ENCODE peak calls at places on chromosomes 3 and 15, in eight cellular contexts. V, G, O, N, K, P, T and I are unnamed samples.

GRCh38 chr15:92807971-92808571 is 92.1 kb upstream of the CHD2 start:
- DNase-seq in V (no peak), G (no peak), O (peak), N (peak), K (no peak), P (peak), T (peak), I (peak)

GRCh38 chr15:75123395-75123794 is 78.3 kb upstream of the C15orf39 start:
- DNase-seq in V (no peak), G (no peak), O (no peak), N (peak), K (no peak), P (no peak), T (peak), I (no peak)

GRCh38 chr3:126934991-126935390 is 47.9 kb upstream of the PLXNA1 start:
- DNase-seq in V (no peak), G (no peak), O (no peak), N (no peak), K (no peak), P (no peak), T (no peak), I (no peak)

GRCh38 chr15:34018021-34018645 is 20.9 kb downstream of the AVEN start:
- DNase-seq in V (no peak), G (no peak), O (peak), N (no peak), K (no peak), P (no peak), T (no peak), I (peak)

GRCh38 chr15:57442371-57442770 is 66.1 kb downstream of the CGNL1 start:
- DNase-seq in V (no peak), G (no peak), O (no peak), N (no peak), K (no peak), P (no peak), T (peak), I (no peak)

GRCh38 chr3:126158912-126159227 is 21.5 kb downstream of the ALDH1L1 start:
- DNase-seq in V (no peak), G (no peak), O (no peak), N (no peak), K (no peak), P (no peak), T (no peak), I (no peak)

GRCh38 chr3:184399410-184399809 is 19.6 kb downstream of the CHRD start:
- DNase-seq in V (no peak), G (no peak), O (no peak), N (peak), K (no peak), P (no peak), T (peak), I (no peak)

GRCh38 chr15:72197460-72198409 is at the start of gene GRAMD2A:
- DNase-seq in V (no peak), G (peak), O (peak), N (peak), K (no peak), P (peak), T (peak), I (peak)

GRCh38 chr3:195806211-195806915 is 5.4 kb downstream of the MUC4 start:
- DNase-seq in V (no peak), G (no peak), O (no peak), N (no peak), K (no peak), P (peak), T (no peak), I (no peak)

GRCh38 chr15:27743638-27744037 is 355.5 kb downstream of the OCA2 start:
- DNase-seq in V (no peak), G (no peak), O (no peak), N (no peak), K (no peak), P (no peak), T (no peak), I (no peak)

GRCh38 chr15:80174017-80174746 is 21.4 kb downstream of the FAH start:
- DNase-seq in V (no peak), G (peak), O (no peak), N (peak), K (no peak), P (no peak), T (peak), I (no peak)

GRCh38 chr3:190306513-190307163 is 15.6 kb downstream of the CLDN1 start:
- DNase-seq in V (no peak), G (no peak), O (peak), N (no peak), K (no peak), P (no peak), T (peak), I (peak)

GRCh38 chr3:188720636-188721035 is 451.1 kb upstream of the TPRG1 start:
- DNase-seq in V (no peak), G (no peak), O (no peak), N (no peak), K (no peak), P (no peak), T (peak), I (no peak)

GRCh38 chr3:186239321-186239720 is 122.7 kb downstream of the DGKG start:
- DNase-seq in V (no peak), G (no peak), O (no peak), N (no peak), K (no peak), P (no peak), T (peak), I (no peak)

GRCh38 chr3:49638445-49638844 is 35.7 kb upstream of the APEH start:
- DNase-seq in V (no peak), G (no peak), O (no peak), N (peak), K (no peak), P (no peak), T (peak), I (no peak)

GRCh38 chr15:88312941-88313579 is 56.5 kb upstream of the NTRK3 start:
- DNase-seq in V (no peak), G (no peak), O (no peak), N (peak), K (no peak), P (no peak), T (no peak), I (no peak)

GRCh38 chr15:80778964-80779657 is at the start of gene CEMIP:
- DNase-seq in V (peak), G (peak), O (peak), N (peak), K (no peak), P (peak), T (peak), I (peak)

GRCh38 chr15:98920091-98920880 is 87.3 kb downstream of the PGPEP1L start:
- DNase-seq in V (no peak), G (no peak), O (no peak), N (no peak), K (no peak), P (no peak), T (no peak), I (no peak)

GRCh38 chr3:186843039-186843432 is 526 bp downstream of the ADIPOQ start:
- DNase-seq in V (no peak), G (no peak), O (no peak), N (no peak), K (no peak), P (no peak), T (no peak), I (no peak)

GRCh38 chr3:15646924-15647511 is 45.5 kb downstream of the BTD start:
- DNase-seq in V (no peak), G (no peak), O (no peak), N (peak), K (no peak), P (no peak), T (peak), I (no peak)

GRCh38 chr3:149299938-149300791 is 33.3 kb downstream of the TM4SF18 start:
- DNase-seq in V (no peak), G (peak), O (no peak), N (peak), K (no peak), P (peak), T (peak), I (no peak)

GRCh38 chr3:71069797-71070196 is 513.7 kb downstream of the FOXP1 start:
- DNase-seq in V (peak), G (peak), O (peak), N (peak), K (peak), P (peak), T (peak), I (peak)

GRCh38 chr3:59876533-59877062 is 826.8 kb upstream of the CFAP20DC start:
- DNase-seq in V (no peak), G (no peak), O (no peak), N (no peak), K (no peak), P (no peak), T (no peak), I (no peak)

GRCh38 chr3:11736136-11736833 is 92.6 kb upstream of the VGLL4 start:
- DNase-seq in V (no peak), G (peak), O (no peak), N (peak), K (no peak), P (no peak), T (no peak), I (no peak)

GRCh38 chr15:68416158-68416535 is 15.8 kb downstream of the ITGA11 start:
- DNase-seq in V (no peak), G (no peak), O (no peak), N (no peak), K (no peak), P (peak), T (no peak), I (no peak)

GRCh38 chr15:49423021-49423420 is at the start of gene FGF7:
- DNase-seq in V (no peak), G (no peak), O (no peak), N (peak), K (no peak), P (no peak), T (peak), I (no peak)

GRCh38 chr3:152218604-152219003 is 50.1 kb upstream of the MBNL1 start:
- DNase-seq in V (no peak), G (no peak), O (no peak), N (no peak), K (no peak), P (no peak), T (no peak), I (no peak)

GRCh38 chr15:81526029-81526428 is 152.0 kb upstream of the TMC3 start:
- DNase-seq in V (no peak), G (peak), O (no peak), N (no peak), K (no peak), P (no peak), T (no peak), I (no peak)

GRCh38 chr3:40524222-40524570 is 564 bp upstream of the ZNF621 start:
- DNase-seq in V (no peak), G (no peak), O (no peak), N (no peak), K (no peak), P (no peak), T (no peak), I (no peak)

GRCh38 chr3:15804553-15805095 is 6.8 kb upstream of the ANKRD28 start:
- DNase-seq in V (no peak), G (no peak), O (no peak), N (no peak), K (no peak), P (no peak), T (no peak), I (peak)

GRCh38 chr15:76972420-76973361 is 22.2 kb upstream of the PSTPIP1 start:
- DNase-seq in V (no peak), G (no peak), O (no peak), N (no peak), K (no peak), P (no peak), T (peak), I (no peak)